ENCODE peak calls at places on chromosomes 5 and 9, in five cellular contexts. E is A549, I is GM12878, Y is K562, P is HepG2. N is an unnamed sample.

GRCh38 chr5:131532016-131532640 is 102.9 kb downstream of the RAPGEF6 start:
- DNase-seq in I (no peak), Y (no peak), P (no peak), E (no peak), N (no peak)

GRCh38 chr5:526456-527088 is 2.3 kb upstream of the SLC9A3 start:
- DNase-seq in I (no peak), P (no peak), E (no peak), Y (no peak), N (no peak)

GRCh38 chr9:2178034-2178734 is 163.0 kb downstream of the SMARCA2 start:
- DNase-seq in E (no peak), Y (no peak), I (no peak), P (no peak), N (no peak)

GRCh38 chr5:135163391-135163790 is 129.4 kb upstream of the PITX1 start:
- DNase-seq in I (no peak), E (no peak), Y (no peak), P (no peak), N (no peak)

GRCh38 chr5:148397968-148398595 is 14.3 kb downstream of the FBXO38 start:
- DNase-seq in P (peak), I (no peak), E (no peak), Y (peak), N (peak)

GRCh38 chr5:6745706-6746217 is 32.5 kb downstream of the TENT4A start:
- DNase-seq in I (no peak), Y (peak), P (peak), E (peak), N (peak)

GRCh38 chr9:68507098-68507795 is 33.4 kb downstream of the TMEM252 start:
- DNase-seq in E (peak), P (no peak), Y (peak), I (no peak), N (peak)

GRCh38 chr9:133484671-133485437 is 6.0 kb upstream of the SLC2A6 start:
- DNase-seq in E (no peak), I (no peak), Y (no peak), P (no peak), N (no peak)

GRCh38 chr9:134204991-134205578 is 40.7 kb upstream of the RNU6ATAC start:
- DNase-seq in I (no peak), E (no peak), P (peak), Y (no peak), N (no peak)

GRCh38 chr5:111221139-111221538 is 3.0 kb upstream of the CAMK4 start:
- DNase-seq in Y (no peak), I (no peak), E (no peak), P (no peak), N (no peak)

GRCh38 chr5:136374003-136374402 is 8.7 kb upstream of the TRPC7 start:
- DNase-seq in I (no peak), Y (peak), E (peak), P (peak), N (peak)

GRCh38 chr5:150570333-150570732 is 62.4 kb downstream of the NDST1 start:
- DNase-seq in I (no peak), P (no peak), Y (no peak), E (no peak), N (no peak)

DNA sequence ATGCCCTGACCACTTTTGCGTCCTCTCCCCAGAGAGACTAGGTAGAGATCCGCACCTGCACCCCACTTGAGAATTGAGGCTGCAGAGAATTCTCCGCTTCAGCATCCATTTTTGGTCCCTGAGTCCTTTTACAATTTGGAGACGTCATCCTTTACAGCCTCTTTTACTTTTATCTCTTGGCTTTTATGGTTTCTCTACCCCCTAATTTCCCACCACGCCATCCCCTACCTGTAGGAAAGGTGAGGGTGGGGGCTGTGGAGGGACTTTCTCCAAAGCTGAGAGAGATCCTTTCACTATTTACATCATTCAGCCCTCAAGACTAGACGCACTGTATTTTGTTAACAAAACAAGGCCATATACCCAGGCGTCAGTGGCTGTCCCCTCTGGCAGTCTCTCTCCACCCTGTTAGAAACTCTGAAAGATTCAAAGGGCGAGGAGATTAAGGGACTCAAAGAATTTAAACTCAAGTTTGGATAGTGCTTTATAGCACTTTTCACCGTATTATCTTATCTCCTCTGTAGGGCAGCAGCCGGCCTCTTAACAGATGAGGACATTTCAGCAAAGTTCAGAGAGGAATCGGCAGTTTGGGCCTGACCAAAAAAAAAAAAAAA is 1.7 kb downstream of the MSX2 start:
- DNase-seq in Y (no peak), E (no peak), I (no peak), P (no peak), N (no peak)
- H3K4me3 ChIP-seq in Y (no peak), E (no peak), I (no peak), P (no peak), N (peak)

DNA sequence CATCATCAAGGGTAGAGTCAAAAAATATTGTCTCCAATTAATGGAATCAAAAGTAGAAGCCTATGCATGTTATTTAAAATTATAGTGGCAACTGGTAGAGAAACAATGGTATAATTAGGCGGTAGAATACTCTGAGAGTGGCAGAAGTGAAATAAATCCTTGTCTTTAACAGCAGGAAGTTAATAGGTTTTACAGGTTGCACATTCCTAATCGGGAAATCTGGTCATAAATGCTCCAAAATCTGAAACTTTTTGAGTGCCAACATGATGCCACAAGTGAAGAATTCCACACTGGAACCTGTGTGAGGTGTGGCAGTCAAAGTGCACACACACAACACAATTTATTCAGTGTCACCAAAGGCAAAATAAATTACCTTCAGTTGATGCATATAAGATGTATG is 433.4 kb downstream of the TAF11L14 start:
- DNase-seq in I (no peak), P (no peak), Y (no peak), E (no peak), N (no peak)
- TF ChIP-seq REST in I (no peak), P (no peak), Y (no peak), E (no peak), N (no peak)

GRCh38 chr5:92944903-92945629 is 636.0 kb downstream of the NR2F1-AS1 start:
- DNase-seq in Y (no peak), P (peak), E (peak), I (no peak), N (no peak)

GRCh38 chr5:92942762-92943161 is 638.3 kb downstream of the NR2F1-AS1 start:
- DNase-seq in Y (no peak), P (peak), E (no peak), I (no peak), N (no peak)

GRCh38 chr5:92946546-92946945 is 634.5 kb downstream of the NR2F1-AS1 start:
- DNase-seq in I (no peak), E (no peak), Y (no peak), P (no peak), N (no peak)

GRCh38 chr5:92944337-92944736 is 636.7 kb downstream of the NR2F1-AS1 start:
- DNase-seq in E (no peak), Y (no peak), P (no peak), I (no peak), N (no peak)

DNA sequence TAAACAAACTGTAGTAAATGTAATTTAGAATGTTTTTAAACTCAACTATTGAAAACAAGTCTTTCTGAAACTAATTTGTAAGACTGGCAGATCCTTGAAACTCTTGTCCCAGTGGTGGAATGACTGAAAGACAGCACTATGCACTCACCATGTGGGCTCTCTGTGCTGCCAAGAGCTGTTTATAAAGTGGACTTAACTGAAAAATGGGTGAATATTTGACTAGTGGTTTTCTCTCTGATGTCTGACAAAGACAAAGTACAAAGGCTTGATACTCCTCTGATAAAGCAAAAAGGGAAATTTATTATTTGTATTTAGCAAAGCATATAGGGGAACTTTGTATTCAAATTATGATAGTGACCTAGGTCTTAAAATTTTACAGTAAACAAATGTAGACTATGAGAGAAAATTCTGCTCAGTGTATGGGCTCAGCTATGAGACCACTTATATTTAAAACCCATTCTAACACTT is 635.4 kb downstream of the NR2F1-AS1 start:
- DNase-seq in E (peak), Y (no peak), P (peak), I (no peak), N (no peak)
- TF ChIP-seq JUNB in E (no peak), Y (no peak), P (no peak), I (no peak), N (no peak)

GRCh38 chr5:157481255-157481654 is 21.2 kb downstream of the NIPAL4 start:
- DNase-seq in P (no peak), E (no peak), I (no peak), Y (no peak), N (no peak)
- H3K4me3 ChIP-seq in P (no peak), E (no peak), I (no peak), Y (no peak), N (no peak)

DNA sequence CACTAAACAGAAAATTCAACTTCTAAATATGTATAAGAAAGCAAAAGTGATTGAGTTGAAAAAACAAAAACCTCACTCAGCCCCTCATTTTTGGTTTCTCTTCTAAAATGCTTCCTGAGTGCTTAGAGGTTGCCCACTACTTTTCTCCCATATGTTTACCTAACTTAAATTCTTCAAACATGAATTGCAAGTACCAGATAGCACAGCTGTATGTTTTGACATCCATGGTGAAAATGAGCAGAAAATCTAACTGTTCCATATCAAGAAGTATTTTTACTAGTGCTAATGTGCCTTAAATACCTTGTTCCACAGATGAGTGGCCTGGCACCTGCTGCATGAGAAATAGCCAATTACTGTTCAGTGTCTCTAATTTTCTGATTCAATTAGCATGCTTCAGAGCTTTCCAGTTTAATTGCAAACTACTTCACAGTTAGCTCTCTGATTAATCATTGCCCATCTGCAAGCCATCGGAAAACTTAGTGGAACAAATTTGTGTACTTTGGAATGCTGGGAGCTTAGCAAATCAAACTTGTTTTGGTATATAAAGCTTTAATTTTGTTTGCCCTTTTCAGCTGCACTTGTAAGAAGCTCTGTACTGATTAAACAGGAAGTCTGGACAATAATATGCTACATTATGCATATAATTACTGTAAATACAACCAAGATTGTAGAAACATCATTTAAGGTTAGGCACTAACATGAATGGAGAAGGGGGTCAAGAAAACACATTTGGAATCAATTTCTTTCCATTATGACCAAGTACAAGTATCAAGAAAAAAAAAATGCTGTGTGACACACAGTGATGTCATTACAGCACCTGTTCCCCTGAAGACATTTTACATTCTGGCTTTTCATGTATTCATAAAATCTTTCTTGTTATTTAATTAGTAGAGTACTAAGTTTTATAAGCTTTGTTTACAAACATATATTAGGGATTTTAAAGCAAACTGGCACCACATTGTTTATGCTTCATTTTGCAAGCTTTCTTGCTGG is 65.6 kb downstream of the POU5F2 start:
- DNase-seq in P (no peak), E (no peak), Y (no peak), I (no peak), N (no peak)
- TF ChIP-seq REST in P (no peak), E (no peak), Y (no peak), I (no peak), N (no peak)

DNA sequence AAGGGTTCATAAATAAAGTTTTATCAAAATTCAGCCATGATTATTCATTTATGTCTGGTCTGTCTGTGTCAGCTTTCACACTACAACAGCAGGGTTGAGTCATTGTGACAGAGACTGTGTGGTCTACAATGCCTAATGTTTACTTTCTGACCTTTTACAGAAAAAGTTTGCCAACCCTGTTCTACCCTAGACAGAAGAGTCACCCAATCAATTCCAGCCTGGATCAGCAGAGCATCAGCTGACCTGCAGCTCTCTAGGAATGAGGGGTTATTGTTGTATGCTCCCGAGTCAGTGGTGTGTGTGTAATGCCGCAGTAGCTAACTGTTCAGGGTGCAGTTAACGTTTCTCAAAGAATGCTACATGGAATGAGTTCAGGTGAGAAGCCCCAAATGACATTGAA is 87.3 kb downstream of the HRH2 start:
- DNase-seq in E (peak), Y (no peak), P (peak), I (no peak), N (no peak)
- TF ChIP-seq JUNB in E (peak), Y (no peak), P (no peak), I (no peak), N (no peak)